ENCODE peak calls at places on chromosome 15, in six cellular contexts. L is CD4-positive, CD25-positive, alpha-beta regulatory T cell; R is transverse colon; S is tibial nerve; U is IMR-90; W is cardiac muscle cell. I is an unnamed sample. For H3K4me1, the result is how much of the 10 kb centered on the place peaks cover.

GRCh38 chr15:51096976-51097375 is 2.3 kb upstream of the TNFAIP8L3 start:
- DNase-seq in U (no peak), L (no peak), S (no peak), W (no peak), R (no peak), I (no peak)

GRCh38 chr15:58469432-58470353 is 37.9 kb downstream of the LIPC start:
- DNase-seq in R (peak), U (peak), S (no peak), W (peak), L (peak), I (no peak)

GRCh38 chr15:60798821-60799220 is 319.9 kb upstream of the ICE2 start:
- DNase-seq in L (no peak), W (peak), S (no peak), R (no peak), U (peak), I (no peak)

GRCh38 chr15:69193948-69194827 is 33.8 kb downstream of the GLCE start:
- DNase-seq in U (peak), W (peak), L (no peak), S (no peak), R (no peak), I (no peak)

GRCh38 chr15:64634020-64634419 is 141.4 kb downstream of the RBPMS2 start:
- DNase-seq in U (no peak), S (no peak), L (peak), W (peak), R (peak), I (peak)

GRCh38 chr15:66433726-66434125 is 47.0 kb downstream of the MAP2K1 start:
- DNase-seq in R (no peak), U (peak), S (no peak), W (no peak), L (no peak), I (no peak)

GRCh38 chr15:88878720-88879184 is 16.6 kb downstream of the HAPLN3 start:
- DNase-seq in U (peak), R (peak), L (peak), W (peak), S (no peak), I (peak)

GRCh38 chr15:55535436-55535835 is 27.4 kb upstream of the DNAAF4 start:
- DNase-seq in R (no peak), U (no peak), L (peak), W (no peak), S (no peak), I (no peak)

GRCh38 chr15:75725021-75725718 is 12.5 kb upstream of the CSPG4 start:
- DNase-seq in R (no peak), L (no peak), U (no peak), S (no peak), W (no peak), I (no peak)

GRCh38 chr15:58724471-58724870 is 25.0 kb downstream of the ADAM10 start:
- DNase-seq in U (peak), S (no peak), R (no peak), W (peak), L (no peak), I (peak)

GRCh38 chr15:92584105-92584504 is 71.5 kb downstream of the FAM174B start:
- DNase-seq in S (no peak), W (no peak), L (no peak), U (no peak), R (no peak), I (no peak)

GRCh38 chr15:50830477-50831354 is 65.2 kb upstream of the SPPL2A start:
- DNase-seq in S (no peak), U (no peak), R (no peak), W (no peak), L (no peak), I (no peak)

GRCh38 chr15:39641187-39641889 is 60.5 kb downstream of the THBS1 start:
- DNase-seq in L (peak), S (no peak), W (no peak), R (peak), U (peak), I (no peak)

GRCh38 chr15:93072011-93072410 is 17.0 kb downstream of the RGMA start:
- DNase-seq in S (no peak), U (peak), W (peak), L (no peak), R (no peak), I (no peak)

GRCh38 chr15:59553879-59554735 is 57.5 kb upstream of the GCNT3 start:
- DNase-seq in L (no peak), S (no peak), R (no peak), W (peak), U (no peak), I (no peak)

GRCh38 chr15:34014556-34014955 is 24.4 kb downstream of the AVEN start:
- DNase-seq in R (no peak), S (no peak), U (peak), W (peak), L (no peak), I (no peak)

GRCh38 chr15:34012461-34013028 is 26.5 kb downstream of the AVEN start:
- DNase-seq in S (no peak), R (no peak), L (no peak), U (no peak), W (peak), I (no peak)

GRCh38 chr15:34013746-34014145 is 25.3 kb downstream of the AVEN start:
- DNase-seq in U (no peak), S (no peak), R (no peak), L (no peak), W (no peak), I (no peak)

GRCh38 chr15:34019369-34019990 is 19.5 kb downstream of the AVEN start:
- DNase-seq in L (no peak), R (no peak), S (no peak), W (no peak), U (peak), I (no peak)

GRCh38 chr15:34018021-34018645 is 20.9 kb downstream of the AVEN start:
- DNase-seq in W (no peak), L (peak), S (no peak), U (no peak), R (peak), I (peak)
- H3K4me3 ChIP-seq in W (no peak), L (no peak), S (no peak), U (no peak), R (no peak), I (no peak)

GRCh38 chr15:73955851-73956250 is 29.6 kb downstream of the LOXL1 start:
- DNase-seq in R (no peak), L (no peak), U (no peak), W (no peak), S (no peak), I (no peak)
- H3K4me1 ChIP-seq in R (under half), L (under half), U (under half), W (under half), S (under half), I (under half)

DNA sequence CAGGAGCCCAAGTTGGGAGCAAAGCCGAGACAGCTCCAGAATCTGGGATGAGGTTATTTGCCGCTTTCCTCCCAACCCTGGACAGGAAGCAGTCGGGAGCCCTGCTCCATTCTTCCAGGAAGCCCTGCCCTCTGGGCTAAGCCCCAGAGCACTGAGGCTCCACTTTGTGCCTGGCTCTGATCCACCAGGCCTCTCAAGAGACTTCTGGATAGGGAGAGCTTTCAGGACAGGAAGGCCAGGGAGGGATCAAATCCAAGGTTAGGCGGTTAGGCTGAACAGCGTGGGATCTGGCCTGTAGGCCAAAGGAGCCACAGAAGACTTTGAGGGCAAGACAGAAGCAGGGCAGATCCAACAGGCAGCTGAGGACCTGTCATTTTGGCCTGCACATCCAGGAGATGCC is 835 bp downstream of the STOML1 start:
- DNase-seq in R (peak), U (no peak), W (peak), L (no peak), S (peak), I (no peak)
- H3K27ac ChIP-seq in R (peak), U (peak), W (no peak), L (peak), S (peak), I (peak)

DNA sequence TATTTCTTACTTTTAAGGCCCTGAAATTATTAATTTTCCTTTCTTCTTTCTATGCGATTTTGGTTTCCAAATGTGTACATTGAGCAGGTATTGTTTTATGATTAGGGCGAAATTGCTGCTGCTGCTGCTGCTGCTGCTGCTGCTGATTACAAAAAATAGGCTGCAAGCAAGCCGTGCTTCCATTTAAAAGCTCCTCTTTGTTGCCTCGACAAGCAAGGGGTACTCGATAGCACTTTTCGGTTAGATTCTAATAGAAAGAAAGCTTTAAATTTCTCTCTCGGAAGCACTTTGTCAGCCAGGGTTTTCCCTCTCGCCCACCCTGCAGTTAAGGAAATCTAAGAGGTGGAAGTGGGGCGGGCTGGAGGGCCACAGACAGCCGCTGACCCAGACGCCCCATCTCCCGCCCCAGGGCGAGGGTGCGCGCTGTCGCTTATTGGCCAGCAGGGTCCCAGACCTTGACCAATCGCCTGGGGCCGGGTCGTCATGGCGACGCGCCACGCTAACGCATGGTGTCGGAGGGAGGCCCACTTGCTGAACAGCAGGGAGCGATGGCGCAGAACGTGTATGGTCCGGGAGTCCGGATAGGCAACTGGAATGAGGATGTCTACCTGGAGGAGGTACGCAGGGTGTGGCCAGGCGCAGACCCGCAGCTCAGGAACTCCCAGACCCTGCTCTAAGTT is at the start of gene CFAP161:
- DNase-seq in U (peak), L (no peak), S (peak), R (peak), W (peak), I (no peak)
- H3K4me3 ChIP-seq in U (peak), L (no peak), S (peak), R (peak), W (peak), I (no peak)

DNA sequence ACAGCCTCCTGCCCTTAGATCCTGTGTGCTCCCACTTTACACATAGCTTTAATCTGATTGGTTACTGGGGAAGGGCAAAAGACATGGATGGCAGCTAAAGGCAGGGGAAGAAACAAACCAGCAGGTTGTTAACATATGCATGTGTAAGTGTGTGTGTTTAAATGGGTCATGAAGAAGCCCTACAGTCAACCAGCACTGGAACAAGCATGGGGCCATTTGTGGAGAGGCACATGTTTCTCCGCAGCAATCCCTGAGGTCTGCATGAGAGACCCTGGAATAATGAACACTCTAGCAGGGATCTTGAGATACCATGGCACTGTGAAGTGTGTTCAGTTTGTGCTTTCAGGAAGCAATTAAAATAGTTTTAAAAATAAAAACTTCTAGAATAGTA is 6.0 kb downstream of the KLF13 start:
- DNase-seq in L (no peak), W (no peak), R (no peak), U (no peak), S (no peak), I (no peak)
- H3K4me1 ChIP-seq in L (half or more), W (under half), R (half or more), U (under half), S (under half), I (half or more)

I was measured in naive thymus-derived CD4-positive, alpha-beta T cell.